ENCODE peak calls at places on chromosome 19, in seven cellular contexts. A is tibial nerve, O is H1, W is stomach, N is SK-N-SH, K is A549, V is suprapubic skin. X is an unnamed sample.

GRCh38 chr19:19214892-19215291 is 3.1 kb downstream of the NCAN start:
- DNase-seq in A (no peak), O (peak; percentile 100), W (no peak), N (no peak), K (no peak), V (no peak), X (no peak)

GRCh38 chr19:54517483-54517882 is 14.9 kb downstream of the LAIR2 start:
- DNase-seq in A (no peak), O (peak; percentile 46), W (peak; percentile 37), N (no peak), K (peak; percentile 40), V (no peak), X (no peak)

GRCh38 chr19:3580156-3580955 is 4.9 kb upstream of the GIPC3 start:
- DNase-seq in A (no peak), O (no peak), W (no peak), N (no peak), K (peak; percentile 40), V (no peak), X (no peak)

GRCh38 chr19:29271911-29272310 is 59.0 kb upstream of the UQCRFS1 start:
- DNase-seq in A (no peak), O (no peak), W (no peak), N (no peak), K (no peak), V (no peak), X (no peak)

GRCh38 chr19:11378319-11379189 is 4.1 kb downstream of the SWSAP1 start:
- DNase-seq in A (no peak), O (peak; percentile 75), W (peak; percentile 62), N (peak; percentile 72), K (peak; percentile 72), V (no peak), X (peak; percentile 59)

GRCh38 chr19:8571006-8571411 is 6.2 kb downstream of the MYO1F start:
- DNase-seq in A (no peak), O (no peak), W (peak; percentile 47), N (no peak), K (peak; percentile 69), V (peak; percentile 62), X (no peak)

GRCh38 chr19:50300814-50301606 is 28.2 kb downstream of the KCNC3 start:
- DNase-seq in A (no peak), O (no peak), W (no peak), N (no peak), K (peak; percentile 81), V (no peak), X (no peak)

GRCh38 chr19:41993612-41994483 is at the start of gene ATP1A3:
- DNase-seq in A (no peak), O (peak; percentile 88), W (peak; percentile 51), N (peak; percentile 95), K (peak; percentile 68), V (no peak), X (peak; percentile 48)

GRCh38 chr19:45442927-45443461 is 19.3 kb upstream of the ERCC1 start:
- DNase-seq in A (peak; percentile 48), O (peak; percentile 74), W (peak; percentile 42), N (peak; percentile 59), K (peak; percentile 93), V (peak; percentile 89), X (no peak)

GRCh38 chr19:19053508-19054314 is 10.1 kb upstream of the SLC25A42 start:
- DNase-seq in A (no peak), O (peak; percentile 84), W (peak; percentile 70), N (peak; percentile 82), K (peak; percentile 57), V (no peak), X (peak; percentile 78)

GRCh38 chr19:5154129-5154798 is 185.4 kb downstream of the KDM4B start:
- DNase-seq in A (no peak), O (peak; percentile 91), W (peak; percentile 52), N (peak; percentile 82), K (peak; percentile 26), V (no peak), X (peak; percentile 53)

GRCh38 chr19:31506102-31506501 is 156.9 kb upstream of the TSHZ3 start:
- DNase-seq in A (no peak), O (peak; percentile 22), W (no peak), N (no peak), K (no peak), V (no peak), X (no peak)

GRCh38 chr19:39160523-39160861 is 34.9 kb downstream of the PAK4 start:
- DNase-seq in A (peak; percentile 42), O (no peak), W (peak; percentile 69), N (no peak), K (no peak), V (no peak), X (no peak)

GRCh38 chr19:56670401-56670960 is 1.1 kb downstream of the ZNF835 start:
- DNase-seq in A (no peak), O (no peak), W (no peak), N (no peak), K (no peak), V (no peak), X (no peak)

GRCh38 chr19:34880034-34880433 is 46.7 kb upstream of the ZNF30 start:
- DNase-seq in A (no peak), O (no peak), W (no peak), N (no peak), K (no peak), V (no peak), X (no peak)

GRCh38 chr19:52992109-52993004 is 21.4 kb upstream of the ERVV-1 start:
- DNase-seq in A (no peak), O (peak; percentile 57), W (peak; percentile 27), N (peak; percentile 42), K (no peak), V (peak; percentile 68), X (no peak)

GRCh38 chr19:38727306-38727867 is 16.9 kb downstream of the CAPN12 start:
- DNase-seq in A (no peak), O (no peak), W (no peak), N (no peak), K (no peak), V (no peak), X (no peak)

GRCh38 chr19:18859676-18860301 is 28.0 kb downstream of the UPF1 start:
- DNase-seq in A (no peak), O (no peak), W (no peak), N (no peak), K (no peak), V (no peak), X (peak; percentile 57)

GRCh38 chr19:30564551-30565011 is 192.4 kb downstream of the ZNF536 start:
- DNase-seq in A (no peak), O (no peak), W (no peak), N (no peak), K (no peak), V (peak; percentile 28), X (no peak)

GRCh38 chr19:17078920-17079709 is 3.5 kb downstream of the MYO9B start:
- DNase-seq in A (no peak), O (no peak), W (no peak), N (no peak), K (no peak), V (no peak), X (no peak)

GRCh38 chr19:10424011-10424637 is 3.8 kb downstream of the PDE4A start:
- DNase-seq in A (peak; percentile 60), O (peak; percentile 97), W (peak; percentile 87), N (peak; percentile 97), K (peak; percentile 82), V (peak; percentile 83), X (peak; percentile 85)

GRCh38 chr19:46225558-46226004 is 4.0 kb upstream of the IGFL1 start:
- DNase-seq in A (no peak), O (no peak), W (no peak), N (no peak), K (no peak), V (no peak), X (no peak)

GRCh38 chr19:22918221-22918620 is 84.8 kb downstream of the ZNF728 start:
- DNase-seq in A (no peak), O (no peak), W (no peak), N (no peak), K (no peak), V (no peak), X (no peak)

GRCh38 chr19:22783651-22784050 is 300 bp downstream of the ZNF99 start:
- DNase-seq in A (no peak), O (no peak), W (no peak), N (no peak), K (no peak), V (no peak), X (peak; percentile 62)

GRCh38 chr19:16324384-16325160 is at the start of gene KLF2:
- DNase-seq in A (peak; percentile 91), O (peak; percentile 75), W (peak; percentile 93), N (peak; percentile 89), K (peak; percentile 87), V (peak; percentile 97), X (peak; percentile 92)

GRCh38 chr19:16778796-16779411 is 50.3 kb upstream of the SIN3B start:
- DNase-seq in A (no peak), O (peak; percentile 80), W (peak; percentile 37), N (peak; percentile 52), K (peak; percentile 81), V (no peak), X (peak; percentile 35)

GRCh38 chr19:57719901-57720519 is 7.4 kb downstream of the ZNF671 start:
- DNase-seq in A (no peak), O (peak; percentile 44), W (no peak), N (no peak), K (no peak), V (no peak), X (no peak)

GRCh38 chr19:14419038-14419813 is at the start of gene DDX39A:
- DNase-seq in A (peak; percentile 99), O (peak; percentile 90), W (peak; percentile 99), N (peak; percentile 95), K (peak; percentile 99), V (peak; percentile 99), X (peak; percentile 99)
- TF ChIP-seq EP300 in A (peak; percentile 97), O (no peak), W (no peak), N (no peak), K (no peak), V (no peak), X (no peak)

GRCh38 chr19:2529473-2529918 is 53.6 kb downstream of the GADD45B start:
- DNase-seq in A (no peak), O (no peak), W (no peak), N (no peak), K (peak; percentile 93), V (no peak), X (no peak)
- TF ChIP-seq EP300 in A (peak; percentile 14), O (no peak), W (no peak), N (peak; percentile 73), K (no peak), V (no peak), X (peak; percentile 9)

DNA sequence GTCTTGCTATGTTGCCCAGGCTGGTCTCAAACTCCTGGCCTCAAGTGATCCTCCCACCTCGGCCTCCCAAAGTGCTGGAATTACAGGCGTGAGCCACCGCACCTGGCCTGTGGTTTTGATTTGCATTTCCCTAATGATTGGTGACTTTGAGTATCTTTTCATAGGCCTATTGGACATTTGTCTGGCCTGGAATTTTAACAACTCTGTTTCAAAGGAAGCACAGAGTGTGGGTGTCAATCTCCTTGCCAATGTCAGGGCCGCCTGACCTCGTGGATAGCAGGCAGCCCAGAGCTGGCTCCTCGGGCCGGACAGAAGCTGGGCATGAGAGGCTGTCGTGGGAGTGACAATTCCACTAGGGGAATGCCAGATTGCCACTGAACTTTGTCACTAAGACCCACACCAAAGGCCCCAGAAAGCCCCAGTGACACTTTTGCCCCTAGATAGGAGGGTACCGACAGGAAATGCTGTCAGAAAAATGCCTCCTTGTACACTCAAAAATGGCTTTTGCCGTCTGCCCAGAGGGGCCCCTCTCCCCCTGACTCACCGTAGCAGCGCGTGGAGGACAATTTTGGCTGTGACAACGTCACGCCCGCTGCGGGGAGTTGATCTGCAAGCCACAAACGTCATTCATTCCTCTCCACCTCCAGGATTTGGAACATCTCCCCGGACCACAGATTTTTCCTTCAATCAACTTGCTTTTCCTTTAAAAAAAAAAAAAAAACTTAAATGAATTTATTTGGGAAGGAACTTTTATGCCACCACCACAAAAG is 11.7 kb upstream of the ADGRE5 start:
- DNase-seq in A (no peak), O (no peak), W (no peak), N (no peak), K (no peak), V (no peak), X (peak; percentile 56)
- TF ChIP-seq EP300 in A (peak; percentile 8), O (no peak), W (no peak), N (no peak), K (no peak), V (no peak), X (no peak)

GRCh38 chr19:47633516-47633915 is 24.6 kb downstream of the BICRA start:
- DNase-seq in A (no peak), O (no peak), W (no peak), N (no peak), K (no peak), V (no peak), X (no peak)
- TF ChIP-seq EP300 in A (no peak), O (no peak), W (no peak), N (no peak), K (no peak), V (no peak), X (no peak)